ENCODE peak calls at places on chromosomes 1 and 21, in seven cellular contexts. N, A, T, W, J, U and K are unnamed samples.

GRCh38 chr1:117735045-117735992 is 129.5 kb downstream of the TENT5C start:
- DNase-seq in T (peak; percentile 43), W (peak; percentile 37), A (no peak), N (no peak), J (no peak), U (peak; percentile 35), K (no peak)

GRCh38 chr1:183871142-183871541 is 66.2 kb downstream of the RGL1 start:
- DNase-seq in W (no peak), N (no peak), A (no peak), U (peak; percentile 38), J (no peak), T (no peak), K (no peak)

GRCh38 chr1:109255097-109255651 is 5.8 kb downstream of the CELSR2 start:
- DNase-seq in A (no peak), W (no peak), N (peak; percentile 40), U (no peak), T (no peak), J (peak; percentile 42), K (no peak)

GRCh38 chr1:72892461-72892860 is 610.1 kb upstream of the NEGR1 start:
- DNase-seq in T (no peak), U (no peak), N (no peak), A (no peak), W (no peak), J (no peak), K (no peak)

GRCh38 chr1:221937155-221937953 is 195.5 kb upstream of the DUSP10 start:
- DNase-seq in W (no peak), N (no peak), A (no peak), T (no peak), U (no peak), J (no peak), K (no peak)

GRCh38 chr1:76867342-76868130 is at the start of gene ST6GALNAC5:
- DNase-seq in T (no peak), U (no peak), A (no peak), N (peak; percentile 44), J (no peak), W (no peak), K (peak; percentile 54)

GRCh38 chr1:103220503-103221095 is 112.3 kb upstream of the COL11A1 start:
- DNase-seq in U (no peak), T (no peak), J (no peak), N (no peak), W (no peak), A (no peak), K (no peak)

GRCh38 chr1:69791311-69791710 is 223.6 kb downstream of the LRRC7 start:
- DNase-seq in A (no peak), J (no peak), U (no peak), N (no peak), T (no peak), W (no peak), K (no peak)

GRCh38 chr1:40794915-40795715 is 11.5 kb downstream of the KCNQ4 start:
- DNase-seq in N (no peak), U (no peak), T (no peak), W (no peak), A (no peak), J (no peak), K (no peak)

GRCh38 chr1:228274452-228275153 is 66.8 kb downstream of the OBSCN start:
- DNase-seq in T (no peak), U (no peak), J (peak; percentile 46), W (no peak), N (no peak), A (no peak), K (no peak)

GRCh38 chr1:12551584-12551983 is 66.4 kb downstream of the DHRS3 start:
- DNase-seq in A (no peak), U (no peak), N (no peak), T (no peak), J (no peak), W (no peak), K (peak; percentile 6)

GRCh38 chr1:12552951-12553921 is 64.8 kb downstream of the DHRS3 start:
- DNase-seq in N (peak; percentile 45), T (no peak), A (no peak), J (peak; percentile 31), U (no peak), W (no peak), K (no peak)

GRCh38 chr1:12553963-12554362 is 64.0 kb downstream of the DHRS3 start:
- DNase-seq in A (no peak), U (no peak), N (no peak), J (peak; percentile 3), W (no peak), T (no peak), K (no peak)

GRCh38 chr1:12554521-12555305 is 63.3 kb downstream of the DHRS3 start:
- DNase-seq in A (no peak), W (no peak), N (peak; percentile 36), T (no peak), U (no peak), J (peak; percentile 21), K (no peak)

DNA sequence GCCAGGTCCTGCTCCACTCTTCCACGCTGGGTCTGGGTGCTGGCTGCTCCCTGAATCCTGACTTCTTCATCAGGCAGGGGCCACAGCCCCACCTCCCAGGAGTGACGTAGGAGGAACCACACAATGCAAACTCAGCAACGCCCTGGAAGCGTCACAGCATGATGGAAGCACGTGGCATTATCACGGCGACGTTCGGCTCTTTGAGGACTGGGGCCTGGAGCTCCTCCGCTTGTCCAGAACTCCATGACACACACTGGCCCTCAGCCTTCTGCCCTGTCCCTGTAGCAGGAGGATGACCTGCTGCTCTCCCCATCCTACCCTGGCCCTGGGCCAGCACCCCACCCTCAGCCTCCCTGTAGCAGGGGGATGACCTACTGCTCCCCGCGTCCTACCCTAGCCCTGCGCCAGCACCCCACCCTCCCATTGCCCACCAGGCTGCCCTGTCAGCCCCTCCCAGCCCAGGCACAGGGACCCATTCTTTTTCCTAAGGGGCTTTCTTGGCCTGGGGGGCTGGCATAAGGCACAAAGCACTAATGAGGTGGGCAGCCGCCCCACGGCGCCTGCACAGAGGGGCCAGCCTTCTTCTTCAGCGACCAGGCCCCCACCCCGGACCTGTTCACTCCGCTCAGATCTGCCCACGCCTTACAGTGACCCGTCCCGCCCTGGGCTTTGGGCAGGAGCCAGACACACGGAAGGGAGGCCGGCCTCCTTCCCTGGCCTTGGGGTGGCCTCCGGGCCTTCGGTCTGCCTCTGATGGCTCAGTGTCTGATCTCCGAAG is 65.7 kb downstream of the DHRS3 start:
- DNase-seq in W (no peak), J (peak; percentile 49), A (no peak), U (no peak), N (peak; percentile 50), T (no peak), K (no peak)
- H3K4me1 ChIP-seq in W (peaks cover 18% of the 10 kb centered on the region), J (peaks cover 2% of the 10 kb centered on the region), A (peaks cover 64% of the 10 kb centered on the region), U (peaks cover 79% of the 10 kb centered on the region), N (peaks cover 26% of the 10 kb centered on the region), T (peaks cover 21% of the 10 kb centered on the region), K (peaks cover 3% of the 10 kb centered on the region)

DNA sequence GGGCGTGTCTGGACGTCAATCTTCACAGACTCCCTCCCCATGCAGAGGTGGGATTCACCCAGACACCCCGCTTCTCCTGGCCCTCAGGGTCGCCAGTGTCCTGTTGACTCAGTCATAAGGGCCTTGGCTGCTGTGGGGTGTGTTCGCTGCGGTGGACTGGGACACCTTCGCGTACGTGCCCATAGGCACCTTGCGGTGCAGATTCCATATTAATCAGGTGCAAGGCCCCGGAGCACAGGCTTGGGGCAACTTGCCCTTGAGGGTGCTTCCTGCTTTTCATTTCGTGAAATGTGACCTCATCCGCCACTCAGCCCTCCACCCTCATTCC is 398 bp upstream of the SLC30A10 start:
- DNase-seq in T (no peak), J (peak; percentile 60), N (no peak), W (no peak), A (no peak), U (no peak), K (no peak)
- TF ChIP-seq CTCF in T (no peak), J (no peak), N (no peak), W (no peak), A (no peak), U (no peak), K (no peak)

GRCh38 chr21:33051925-33052324 is 18.0 kb upstream of the OLIG1 start:
- DNase-seq in T (no peak), A (no peak), N (no peak), W (no peak), J (no peak), U (no peak), K (no peak)
- H3K4me3 ChIP-seq in T (no peak overlapping the region), A (no peak overlapping the region), N (no peak overlapping the region), W (no peak overlapping the region), J (no peak overlapping the region), U (no peak overlapping the region), K (no peak overlapping the region)

DNA sequence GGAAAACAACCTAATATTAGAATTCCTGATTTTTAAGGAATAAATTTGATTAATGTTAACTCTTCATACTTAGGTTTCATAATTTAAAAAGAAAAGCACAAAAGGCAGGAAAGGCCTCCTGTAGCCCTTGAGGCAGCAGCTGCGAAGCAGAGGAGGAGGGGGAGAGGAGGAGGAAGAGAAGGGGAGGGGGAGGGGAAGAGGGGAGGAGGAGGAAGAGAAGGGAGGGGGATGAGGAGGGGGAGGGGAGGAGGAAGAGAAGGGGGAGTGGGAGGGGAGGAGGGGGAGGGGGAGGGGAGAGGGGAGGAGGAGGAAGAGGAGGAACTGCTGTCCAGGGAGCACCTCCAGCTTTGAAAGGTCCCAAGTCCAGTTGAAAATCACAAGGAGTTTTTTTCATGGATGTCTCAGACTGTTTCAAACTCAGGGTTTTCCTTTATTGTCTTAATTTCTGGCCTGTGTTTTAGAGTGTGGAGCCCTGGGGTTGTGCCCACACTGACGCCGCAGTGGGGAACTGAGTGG is 35.1 kb upstream of the DIP2A start:
- DNase-seq in T (no peak), J (peak; percentile 19), A (no peak), U (no peak), N (no peak), W (no peak), K (no peak)
- H3K4me1 ChIP-seq in T (no peaks in the 10 kb centered on the region), J (no peaks in the 10 kb centered on the region), A (no peaks in the 10 kb centered on the region), U (no peaks in the 10 kb centered on the region), N (no peaks in the 10 kb centered on the region), W (no peaks in the 10 kb centered on the region), K (no peaks in the 10 kb centered on the region)

DNA sequence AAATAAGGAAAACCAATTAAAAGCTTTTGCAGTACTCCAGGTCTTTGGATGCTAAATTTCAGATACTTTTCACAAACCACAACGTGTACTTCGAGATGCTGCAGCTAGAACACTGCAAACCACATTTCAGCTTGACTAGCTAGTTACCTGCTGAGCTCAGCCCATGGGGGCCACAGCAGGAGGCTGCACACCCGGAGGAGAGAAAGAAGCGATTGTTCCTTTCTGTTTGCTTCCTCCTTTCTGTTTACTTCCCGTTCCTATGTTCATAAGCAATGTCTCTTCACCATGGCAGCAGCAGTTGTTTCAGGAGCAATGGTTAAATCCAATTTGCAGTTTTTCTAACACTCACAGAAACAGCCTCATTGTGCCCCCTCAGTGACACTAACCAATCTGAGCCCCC is 225.6 kb upstream of the FGGY start:
- DNase-seq in A (no peak), U (no peak), T (no peak), W (no peak), J (peak; percentile 66), N (no peak), K (no peak)
- TF ChIP-seq CTCF in A (no peak), U (no peak), T (no peak), W (no peak), J (no peak), N (no peak), K (no peak)